ENCODE peak calls at places on chromosomes 13 and 19, in five cellular contexts. R is tibial artery, T is BJ, W is PC-3, J is sigmoid colon. O is an unnamed sample.

GRCh38 chr19:48844472-48844871 is 8.2 kb upstream of the HSD17B14 start:
- DNase-seq in R (no peak), T (peak), W (peak), J (no peak), O (no peak)

GRCh38 chr13:23578411-23579071 is 8.3 kb downstream of the TNFRSF19 start:
- DNase-seq in R (peak), T (no peak), W (peak), J (peak), O (peak)

GRCh38 chr13:75395056-75395455 is 86.9 kb downstream of the TBC1D4 start:
- DNase-seq in R (no peak), T (no peak), W (no peak), J (no peak), O (no peak)

GRCh38 chr19:53531457-53531856 is 6.5 kb upstream of the ZNF331 start:
- DNase-seq in R (no peak), T (no peak), W (no peak), J (no peak), O (no peak)

GRCh38 chr13:20446900-20447299 is 78.8 kb downstream of the CRYL1 start:
- DNase-seq in R (no peak), T (no peak), W (no peak), J (no peak), O (no peak)

GRCh38 chr13:44380404-44381165 is 7.0 kb downstream of the SERP2 start:
- DNase-seq in R (no peak), T (no peak), W (no peak), J (no peak), O (no peak)

GRCh38 chr13:99282264-99283231 is 24.4 kb upstream of the GPR18 start:
- DNase-seq in R (no peak), T (no peak), W (no peak), J (no peak), O (no peak)

GRCh38 chr19:39805120-39805519 is 26.5 kb downstream of the LEUTX start:
- DNase-seq in R (no peak), T (no peak), W (no peak), J (no peak), O (no peak)

GRCh38 chr13:26325876-26326275 is 71.9 kb downstream of the CDK8 start:
- DNase-seq in R (no peak), T (no peak), W (peak), J (no peak), O (no peak)

GRCh38 chr19:56504581-56504980 is 3.1 kb upstream of the ZNF471 start:
- DNase-seq in R (no peak), T (no peak), W (no peak), J (no peak), O (no peak)

GRCh38 chr19:5293607-5294089 is 47.0 kb downstream of the PTPRS start:
- DNase-seq in R (no peak), T (no peak), W (peak), J (peak), O (peak)

GRCh38 chr19:44875666-44876418 is 15.2 kb upstream of the TOMM40 start:
- DNase-seq in R (no peak), T (no peak), W (peak), J (no peak), O (no peak)

GRCh38 chr19:15577184-15577771 is 37.7 kb upstream of the CYP4F8 start:
- DNase-seq in R (no peak), T (no peak), W (no peak), J (peak), O (no peak)

GRCh38 chr19:38842439-38843174 is 7.2 kb downstream of the HNRNPL start:
- DNase-seq in R (no peak), T (no peak), W (no peak), J (no peak), O (no peak)

GRCh38 chr13:35764359-35765015 is 288.0 kb upstream of the MAB21L1 start:
- DNase-seq in R (no peak), T (no peak), W (no peak), J (no peak), O (no peak)

GRCh38 chr13:105196052-105196451 is 1339.4 kb downstream of the EFNB2 start:
- DNase-seq in R (no peak), T (no peak), W (peak), J (no peak), O (no peak)

GRCh38 chr13:97280478-97280877 is 58.3 kb downstream of the MBNL2 start:
- DNase-seq in R (no peak), T (no peak), W (no peak), J (no peak), O (no peak)

GRCh38 chr19:18607222-18608101 is 863 bp upstream of the CRLF1 start:
- DNase-seq in R (no peak), T (no peak), W (no peak), J (no peak), O (no peak)

GRCh38 chr19:46601318-46602224 is at the start of gene CALM3:
- DNase-seq in R (no peak), T (no peak), W (no peak), J (peak), O (peak)

GRCh38 chr19:12774588-12775555 is at the start of gene HOOK2:
- DNase-seq in R (peak), T (no peak), W (peak), J (peak), O (no peak)

GRCh38 chr19:46192990-46193650 is 36.4 kb upstream of the IGFL1 start:
- DNase-seq in R (no peak), T (peak), W (peak), J (no peak), O (no peak)

GRCh38 chr19:33453207-33453736 is 68.3 kb downstream of the PEPD start:
- DNase-seq in R (no peak), T (no peak), W (no peak), J (no peak), O (no peak)

GRCh38 chr13:31009166-31009565 is 76.7 kb downstream of the TEX26 start:
- DNase-seq in R (no peak), T (no peak), W (no peak), J (no peak), O (no peak)

GRCh38 chr13:33918199-33918932 is 100.4 kb downstream of the RFC3 start:
- DNase-seq in R (no peak), T (peak), W (peak), J (no peak), O (no peak)

GRCh38 chr19:13208964-13209796 is 59.0 kb downstream of the IER2 start:
- DNase-seq in R (peak), T (no peak), W (no peak), J (no peak), O (no peak)

GRCh38 chr19:47057328-47057727 is 8.9 kb upstream of the TMEM160 start:
- DNase-seq in R (no peak), T (no peak), W (no peak), J (no peak), O (no peak)

GRCh38 chr19:17902701-17903100 is 30.1 kb upstream of the CCDC124 start:
- DNase-seq in R (no peak), T (peak), W (no peak), J (no peak), O (no peak)

GRCh38 chr13:98944336-98944735 is 33.5 kb downstream of the DOCK9 start:
- DNase-seq in R (no peak), T (no peak), W (no peak), J (no peak), O (no peak)

GRCh38 chr19:44809856-44810554 is 1.1 kb downstream of the BCAM start:
- DNase-seq in R (peak), T (no peak), W (no peak), J (no peak), O (no peak)

GRCh38 chr13:107035186-107035585 is 467.2 kb upstream of the ARGLU1 start:
- DNase-seq in R (no peak), T (no peak), W (no peak), J (no peak), O (no peak)

GRCh38 chr13:73945871-73946270 is 188.3 kb downstream of the KLF12 start:
- DNase-seq in R (peak), T (no peak), W (no peak), J (peak), O (no peak)

GRCh38 chr13:45046445-45046844 is 57.1 kb downstream of the GPALPP1 start:
- DNase-seq in R (no peak), T (no peak), W (no peak), J (no peak), O (no peak)

DNA sequence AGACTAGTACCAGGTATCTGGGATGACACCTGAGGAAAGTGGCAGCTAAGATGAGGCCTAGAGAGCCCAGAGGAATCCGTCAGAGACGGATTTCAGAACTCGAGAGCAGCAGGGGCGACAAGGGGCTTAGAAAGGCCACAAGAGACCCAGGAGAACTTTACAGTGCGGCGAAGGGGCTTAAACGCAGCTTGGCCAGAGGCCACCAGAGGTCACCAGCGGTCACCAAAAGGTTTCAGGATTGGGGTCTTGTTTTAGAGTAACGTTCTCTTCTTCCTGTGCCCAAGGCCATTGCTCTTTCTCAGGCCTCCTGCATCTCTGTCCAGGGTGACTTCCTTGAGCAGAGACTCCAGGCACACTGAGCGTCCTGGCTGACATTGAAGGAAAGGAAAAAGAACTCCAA is 2.2 kb downstream of the ZSCAN22 start:
- DNase-seq in R (no peak), T (no peak), W (peak), J (no peak), O (no peak)
- TF ChIP-seq CTCF in R (no peak), T (no peak), W (peak), J (no peak), O (peak)

DNA sequence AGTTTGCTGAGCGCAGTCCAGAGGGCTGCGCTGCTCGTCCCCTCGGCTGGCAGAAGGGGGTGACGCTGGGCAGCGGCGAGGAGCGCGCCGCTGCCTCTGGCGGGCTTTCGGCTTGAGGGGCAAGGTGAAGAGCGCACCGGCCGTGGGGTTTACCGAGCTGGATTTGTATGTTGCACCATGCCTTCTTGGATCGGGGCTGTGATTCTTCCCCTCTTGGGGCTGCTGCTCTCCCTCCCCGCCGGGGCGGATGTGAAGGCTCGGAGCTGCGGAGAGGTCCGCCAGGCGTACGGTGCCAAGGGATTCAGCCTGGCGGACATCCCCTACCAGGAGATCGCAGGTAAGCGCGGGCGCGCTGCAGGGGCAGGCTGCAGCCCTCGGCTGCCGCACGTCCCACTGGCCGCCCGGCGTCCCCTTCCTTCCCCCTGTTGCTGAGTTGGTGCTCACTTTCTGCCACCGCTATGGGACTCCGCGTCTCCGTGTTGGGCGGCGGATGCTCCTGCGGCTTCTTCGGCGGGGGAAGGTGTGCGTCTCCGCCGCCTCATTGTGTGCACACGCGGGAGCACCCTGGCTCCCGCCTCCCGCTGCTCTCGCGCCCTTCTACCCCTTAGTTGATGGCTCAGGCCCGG is 786 bp downstream of the GPC6 start:
- DNase-seq in R (peak), T (no peak), W (peak), J (peak), O (no peak)
- TF ChIP-seq CTCF in R (no peak), T (peak), W (no peak), J (no peak), O (no peak)

DNA sequence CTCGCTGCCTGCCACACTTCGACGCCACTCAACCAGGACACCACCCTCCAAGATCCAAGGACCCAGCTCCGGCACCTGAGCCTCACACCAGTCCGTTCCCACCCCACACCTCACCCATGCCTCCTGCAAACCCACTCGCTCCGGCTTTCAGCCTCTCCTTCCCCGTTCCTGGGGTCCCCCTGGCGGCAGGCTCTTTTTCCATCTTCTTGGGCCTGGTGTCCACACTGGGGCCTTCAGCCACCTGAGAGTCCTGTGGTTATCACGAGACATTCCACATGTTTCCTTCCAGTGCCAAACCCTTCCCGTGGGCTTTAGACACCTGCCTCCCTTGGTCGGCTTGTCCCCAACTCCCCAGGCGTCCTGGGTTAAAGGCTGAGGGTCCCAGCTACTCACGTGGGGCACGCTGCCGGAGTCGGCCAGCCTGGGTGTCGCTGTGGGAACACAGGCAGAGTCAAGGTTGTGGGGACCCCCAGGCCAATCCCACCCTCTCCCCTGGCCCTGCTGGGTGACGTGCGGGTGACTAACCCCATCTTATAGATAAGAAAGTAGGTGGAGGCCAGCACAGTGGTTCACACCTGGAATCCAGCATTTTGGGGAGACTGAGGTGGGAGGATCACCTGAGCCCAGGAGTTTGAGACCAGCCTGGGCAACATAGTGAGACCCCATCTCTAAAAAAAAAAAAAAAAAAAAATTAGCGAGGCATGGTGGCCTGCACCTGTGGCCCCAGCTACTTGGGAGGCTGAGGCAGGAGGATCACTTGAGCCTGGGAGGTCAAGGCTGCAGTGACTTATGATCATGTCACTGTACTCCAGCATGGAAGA is 2.0 kb downstream of the JSRP1 start:
- DNase-seq in R (no peak), T (no peak), W (no peak), J (no peak), O (no peak)
- TF ChIP-seq CTCF in R (no peak), T (peak), W (no peak), J (no peak), O (peak)

GRCh38 chr13:52746141-52746540 is 6.5 kb upstream of the CNMD start:
- DNase-seq in R (no peak), T (no peak), W (no peak), J (no peak), O (no peak)

GRCh38 chr13:52743569-52743968 is 3.9 kb upstream of the CNMD start:
- DNase-seq in R (no peak), T (no peak), W (no peak), J (no peak), O (no peak)

GRCh38 chr13:52739468-52740071 is at the start of gene CNMD:
- DNase-seq in R (no peak), T (no peak), W (no peak), J (no peak), O (no peak)

GRCh38 chr13:52744842-52745241 is 5.2 kb upstream of the CNMD start:
- DNase-seq in R (no peak), T (no peak), W (no peak), J (no peak), O (no peak)

GRCh38 chr13:52743988-52744387 is 4.4 kb upstream of the CNMD start:
- DNase-seq in R (no peak), T (no peak), W (peak), J (no peak), O (no peak)
- TF ChIP-seq CTCF in R (no peak), T (no peak), W (no peak), J (no peak), O (peak)

GRCh38 chr19:49908480-49909420 is 12.1 kb upstream of the IL4I1 start:
- DNase-seq in R (no peak), T (no peak), W (no peak), J (no peak), O (no peak)
- TF ChIP-seq CTCF in R (no peak), T (no peak), W (no peak), J (no peak), O (no peak)

DNA sequence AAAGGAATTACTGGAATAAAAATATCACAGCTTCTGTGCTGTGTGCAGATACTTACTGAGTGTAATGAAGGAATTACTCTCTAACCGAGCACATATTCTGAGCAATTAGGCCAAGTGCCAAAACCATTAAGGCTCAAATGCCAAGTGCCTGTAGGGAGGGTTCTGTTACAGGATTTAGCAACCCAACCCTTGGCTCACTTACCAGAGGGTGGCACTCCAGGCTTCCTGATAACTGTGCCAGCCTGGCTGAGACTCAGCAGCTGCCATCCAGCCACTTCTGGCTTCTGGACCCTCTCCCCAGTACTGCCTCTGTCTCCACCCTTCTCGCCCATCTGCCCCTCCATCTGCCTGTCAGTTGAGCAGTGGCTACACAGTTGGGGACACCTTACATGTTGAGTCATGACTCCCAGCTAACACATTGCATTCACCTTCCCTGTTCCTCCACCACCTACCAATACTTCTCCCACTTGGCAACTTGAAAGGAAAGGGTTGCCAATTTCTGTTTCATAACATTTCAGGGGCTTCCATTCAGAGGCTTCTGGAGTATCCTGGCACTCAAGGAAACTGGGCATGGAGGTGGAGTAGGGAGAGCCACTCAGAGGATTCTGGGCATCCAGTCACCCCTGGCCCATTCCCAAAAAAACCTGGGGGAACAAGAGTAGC is 110.5 kb downstream of the COG6 start:
- DNase-seq in R (no peak), T (no peak), W (peak), J (peak), O (no peak)
- TF ChIP-seq CTCF in R (no peak), T (peak), W (peak), J (no peak), O (peak)

DNA sequence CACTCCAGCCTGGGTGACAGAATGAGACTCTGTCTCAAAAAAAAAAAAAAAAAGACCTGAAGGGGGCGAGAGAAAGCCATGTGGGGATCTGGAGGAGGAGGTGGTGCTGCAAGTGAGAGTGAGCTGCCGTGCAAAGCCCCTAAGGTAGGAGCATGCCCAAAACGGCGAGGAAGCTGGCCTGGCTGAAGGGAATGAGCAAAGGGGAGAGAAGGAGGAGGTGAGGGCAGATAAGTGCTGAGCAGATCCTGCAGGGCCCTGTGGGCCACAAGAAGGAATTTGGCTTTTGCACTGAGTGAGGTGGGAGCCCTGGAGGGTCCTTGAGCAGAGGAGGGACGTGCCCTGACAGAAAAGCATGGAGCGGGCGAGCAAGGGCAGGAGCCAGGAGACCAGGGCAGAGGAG is 19.4 kb upstream of the ADGRE5 start:
- DNase-seq in R (no peak), T (no peak), W (no peak), J (no peak), O (no peak)
- TF ChIP-seq CTCF in R (peak), T (peak), W (peak), J (no peak), O (peak)

O was measured in chondrocyte.